ENCODE peak calls at places on chromosome 16, in four cellular contexts. M is GM23248, T is hepatocyte, X is SK-N-SH. J is an unnamed sample. For H3K9me2 and H3K9me3, the result is how much of the 10 kb centered on the place peaks cover.

GRCh38 chr16:55031481-55031880 is 100.8 kb downstream of the IRX5 start:
- DNase-seq in M (no peak), T (no peak), X (no peak), J (no peak)

GRCh38 chr16:64051826-64052225 is 1070.0 kb downstream of the CDH11 start:
- DNase-seq in M (peak), T (peak), X (no peak), J (peak)

GRCh38 chr16:53743149-53743566 is 39.2 kb downstream of the FTO start:
- DNase-seq in M (peak), T (peak), X (no peak), J (peak)

GRCh38 chr16:14306485-14307058 is 235.5 kb downstream of the MRTFB start:
- DNase-seq in M (no peak), T (no peak), X (no peak), J (no peak)

GRCh38 chr16:53745753-53746258 is 41.9 kb downstream of the FTO start:
- DNase-seq in M (peak), T (no peak), X (no peak), J (no peak)

GRCh38 chr16:12426122-12426521 is 377.6 kb downstream of the CPPED1 start:
- DNase-seq in M (peak), T (peak), X (peak), J (no peak)

GRCh38 chr16:77387075-77387474 is 47.8 kb downstream of the ADAMTS18 start:
- DNase-seq in M (no peak), T (no peak), X (no peak), J (no peak)

GRCh38 chr16:58022601-58023371 is 2.8 kb upstream of the MMP15 start:
- DNase-seq in M (peak), T (peak), X (peak), J (no peak)

GRCh38 chr16:68644715-68645493 is at the start of gene CDH3:
- DNase-seq in M (peak), T (peak), X (peak), J (peak)

GRCh38 chr16:16045311-16045710 is 95.9 kb downstream of the ABCC1 start:
- DNase-seq in M (peak), T (no peak), X (no peak), J (no peak)

GRCh38 chr16:1701216-1701878 is 4.6 kb upstream of the MAPK8IP3 start:
- DNase-seq in M (no peak), T (no peak), X (no peak), J (no peak)

GRCh38 chr16:4677390-4677789 is 16.0 kb upstream of the NUDT16L1 start:
- DNase-seq in M (no peak), T (no peak), X (no peak), J (no peak)

GRCh38 chr16:50425648-50426047 is 56.9 kb upstream of the BRD7 start:
- DNase-seq in M (no peak), T (no peak), X (peak), J (no peak)

GRCh38 chr16:715448-716249 is 731 bp downstream of the METRN start:
- DNase-seq in M (peak), T (peak), X (peak), J (peak)

GRCh38 chr16:17607624-17608023 is 136.9 kb upstream of the XYLT1 start:
- DNase-seq in M (no peak), T (no peak), X (peak), J (no peak)

GRCh38 chr16:30526137-30526822 is at the start of gene ZNF768:
- DNase-seq in M (peak), T (peak), X (peak), J (peak)

GRCh38 chr16:85888405-85889331 is 10.3 kb upstream of the IRF8 start:
- DNase-seq in M (peak), T (no peak), X (no peak), J (peak)

GRCh38 chr16:57191056-57191536 is 5.0 kb downstream of the RSPRY1 start:
- DNase-seq in M (peak), T (no peak), X (no peak), J (no peak)

GRCh38 chr16:89958068-89958467 is 9.5 kb downstream of the DEF8 start:
- DNase-seq in M (peak), T (no peak), X (peak), J (peak)

GRCh38 chr16:85752511-85753420 is 1.9 kb upstream of the C16orf74 start:
- DNase-seq in M (no peak), T (peak), X (peak), J (peak)

GRCh38 chr16:69340095-69340644 is 598 bp downstream of the NIP7 start:
- DNase-seq in M (peak), T (no peak), X (no peak), J (no peak)

GRCh38 chr16:69727916-69728270 is 1.5 kb upstream of the NQO1 start:
- DNase-seq in M (no peak), T (no peak), X (no peak), J (no peak)

GRCh38 chr16:89322381-89323119 is 105.0 kb downstream of the ZNF778 start:
- DNase-seq in M (peak), T (peak), X (peak), J (no peak)

GRCh38 chr16:90031931-90032663 is 12.8 kb upstream of the DBNDD1 start:
- DNase-seq in M (peak), T (no peak), X (peak), J (no peak)

GRCh38 chr16:14140916-14141315 is 69.8 kb downstream of the MRTFB start:
- DNase-seq in M (no peak), T (no peak), X (no peak), J (no peak)

GRCh38 chr16:29141586-29142324 is 156.9 kb downstream of the LAT start:
- DNase-seq in M (no peak), T (no peak), X (no peak), J (no peak)

GRCh38 chr16:50354082-50354481 is 14.7 kb downstream of the BRD7 start:
- DNase-seq in M (peak), T (no peak), X (no peak), J (no peak)

GRCh38 chr16:81630632-81631026 is 148.5 kb upstream of the PLCG2 start:
- DNase-seq in M (no peak), T (no peak), X (no peak), J (no peak)

GRCh38 chr16:23104032-23104955 is 45.0 kb downstream of the USP31 start:
- DNase-seq in M (no peak), T (peak), X (no peak), J (no peak)

GRCh38 chr16:57504491-57504890 is 18.2 kb upstream of the DOK4 start:
- DNase-seq in M (no peak), T (no peak), X (no peak), J (no peak)

GRCh38 chr16:9138731-9139501 is 47.5 kb downstream of the HAPSTR1 start:
- DNase-seq in M (peak), T (peak), X (peak), J (peak)

GRCh38 chr16:49859139-49859947 is 3.4 kb upstream of the ZNF423 start:
- DNase-seq in M (peak), T (peak), X (no peak), J (peak)

GRCh38 chr16:48617711-48618148 is 7.8 kb upstream of the N4BP1 start:
- DNase-seq in M (peak), T (no peak), X (no peak), J (no peak)

GRCh38 chr16:66028505-66029216 is 337.8 kb upstream of the CDH5 start:
- DNase-seq in M (peak), T (no peak), X (no peak), J (no peak)

GRCh38 chr16:85389679-85390470 is 223.2 kb upstream of the GSE1 start:
- DNase-seq in M (no peak), T (no peak), X (no peak), J (no peak)

GRCh38 chr16:11105038-11105903 is 150.7 kb downstream of the SOCS1 start:
- DNase-seq in M (peak), T (peak), X (peak), J (peak)

GRCh38 chr16:10077861-10078260 is 104.4 kb downstream of the GRIN2A start:
- DNase-seq in M (no peak), T (no peak), X (no peak), J (no peak)

DNA sequence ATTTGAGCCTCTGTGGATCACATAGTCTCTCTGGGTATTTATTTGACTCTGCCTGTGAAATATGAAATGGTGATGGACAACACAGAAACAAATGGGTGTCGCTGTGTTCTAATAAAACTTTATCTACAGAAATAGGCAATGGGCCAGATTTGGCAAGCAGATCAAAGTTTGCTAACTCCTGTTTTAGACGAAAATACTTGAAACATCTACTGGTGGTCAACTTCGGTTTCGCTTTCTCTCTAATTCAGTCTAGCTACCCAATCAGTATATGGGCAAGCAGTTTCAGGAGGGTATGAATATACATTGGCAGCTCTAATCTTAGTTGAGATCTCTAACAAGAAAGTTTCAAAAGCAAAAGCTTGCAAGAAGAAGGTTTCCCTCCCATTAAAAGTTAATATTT is 60.1 kb upstream of the DYNLRB2 start:
- DNase-seq in M (no peak), T (no peak), X (no peak), J (no peak)
- H3K27ac ChIP-seq in M (no peak), T (no peak), X (no peak), J (no peak)

DNA sequence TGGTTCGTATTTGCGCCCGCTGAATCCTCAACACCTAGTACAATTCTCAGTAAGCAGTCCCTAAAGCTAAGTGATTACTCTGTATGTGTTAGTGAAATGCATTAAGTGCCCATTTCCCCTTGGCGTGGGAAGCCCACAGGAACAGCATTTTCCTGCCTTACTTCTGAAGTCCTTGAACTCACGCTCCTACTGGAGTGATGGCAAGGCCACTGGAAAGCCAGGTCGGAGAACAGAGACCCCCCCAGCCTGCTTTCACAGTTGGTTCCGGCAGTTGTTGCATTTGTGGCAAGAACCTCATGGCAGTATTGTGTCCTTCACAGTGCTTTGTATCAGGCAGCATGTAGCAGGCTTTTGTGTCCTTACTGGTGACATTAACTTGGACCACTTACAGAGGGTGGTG is 340.7 kb downstream of the CDH13 start:
- DNase-seq in M (no peak), T (no peak), X (no peak), J (no peak)
- H3K9me2 ChIP-seq in M (under half), T (under half), X (under half), J (under half)

GRCh38 chr16:35452471-35452870 is 1993.1 kb downstream of the TP53TG3F start:
- DNase-seq in M (no peak), T (no peak), X (no peak), J (no peak)
- H3K9me3 ChIP-seq in M (under half), T (under half), X (under half), J (under half)

GRCh38 chr16:2829501-2830354 is at the start of gene ZG16B:
- DNase-seq in M (no peak), T (no peak), X (peak), J (no peak)
- H3K27ac ChIP-seq in M (no peak), T (peak), X (no peak), J (no peak)

GRCh38 chr16:87404764-87405625 is 12.9 kb downstream of the MAP1LC3B start:
- DNase-seq in M (peak), T (no peak), X (no peak), J (no peak)
- H3K9me2 ChIP-seq in M (under half), T (under half), X (under half), J (under half)

DNA sequence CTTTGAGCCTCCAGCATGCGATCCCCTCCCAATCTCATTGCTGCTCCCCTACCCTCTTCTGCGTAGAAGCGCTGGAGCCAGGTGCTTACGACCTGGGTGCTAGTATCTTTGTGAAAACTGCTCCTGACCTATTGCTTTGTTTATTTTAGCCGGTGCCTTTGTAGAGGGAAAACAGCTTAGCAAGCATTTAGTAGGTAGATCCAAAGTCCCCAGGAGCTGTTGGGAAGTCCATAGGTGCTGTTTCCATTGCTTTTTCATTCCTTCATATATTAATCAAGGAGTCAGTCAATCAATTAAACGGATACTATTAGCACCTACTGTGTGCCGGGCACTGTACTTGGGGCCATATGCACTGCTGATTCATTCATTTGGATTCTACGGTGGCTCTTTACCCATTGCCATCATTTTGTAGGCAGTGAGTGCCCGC is 497.6 kb downstream of the WWOX start:
- DNase-seq in M (no peak), T (peak), X (no peak), J (no peak)
- H3K9me3 ChIP-seq in M (under half), T (under half), X (under half), J (under half)

GRCh38 chr16:20878682-20879147 is 21.4 kb downstream of the DCUN1D3 start:
- DNase-seq in M (no peak), T (peak), X (no peak), J (no peak)
- H3K27ac ChIP-seq in M (peak), T (peak), X (peak), J (no peak)

DNA sequence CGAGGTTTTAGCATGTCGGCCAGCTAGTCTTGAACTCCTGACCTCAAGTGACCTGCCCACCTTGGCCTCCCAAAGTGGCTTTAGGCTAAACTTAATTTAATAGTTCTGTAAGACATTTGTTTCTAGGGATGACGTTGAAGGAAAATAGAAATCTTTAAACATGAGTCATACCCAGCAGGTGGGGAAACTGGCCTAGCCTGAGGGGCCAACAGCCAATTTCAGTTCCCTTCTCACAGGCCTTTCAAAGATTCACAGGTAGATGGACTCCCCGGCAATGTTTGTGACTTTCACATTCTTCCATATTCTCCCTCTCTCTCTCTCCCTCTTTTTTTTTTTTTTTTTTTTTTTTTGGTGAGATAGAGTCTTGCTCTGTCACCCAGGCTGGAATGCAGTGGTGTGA is 18.1 kb upstream of the ITPRIPL2 start:
- DNase-seq in M (no peak), T (no peak), X (no peak), J (peak)
- H3K9me2 ChIP-seq in M (under half), T (under half), X (under half), J (under half)

DNA sequence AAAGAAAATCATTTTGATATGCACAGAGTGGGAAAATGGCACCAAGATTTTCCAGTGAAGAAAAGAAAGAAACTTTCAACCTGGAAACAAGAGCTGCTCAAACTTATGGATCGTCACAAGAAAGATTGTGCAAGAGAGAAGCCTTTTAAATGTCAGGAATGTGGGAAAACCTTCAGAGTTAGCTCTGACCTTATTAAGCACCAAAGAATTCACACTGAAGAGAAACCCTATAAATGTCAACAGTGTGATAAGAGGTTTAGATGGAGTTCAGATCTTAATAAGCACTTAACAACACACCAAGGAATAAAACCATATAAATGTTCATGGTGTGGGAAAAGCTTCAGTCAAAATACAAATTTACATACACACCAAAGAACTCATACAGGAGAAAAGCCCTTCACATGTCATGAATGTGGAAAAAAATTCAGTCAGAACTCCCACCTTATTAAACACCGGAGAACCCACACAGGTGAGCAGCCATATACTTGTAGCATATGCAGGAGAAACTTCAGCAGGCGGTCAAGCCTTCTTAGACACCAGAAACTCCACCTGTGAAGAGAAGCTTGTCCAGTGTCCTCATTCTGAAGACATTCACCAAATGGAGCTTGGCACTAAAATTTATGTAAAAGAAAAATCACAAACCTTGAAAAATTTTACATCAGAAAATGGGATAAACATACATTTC is 12.2 kb downstream of the ZNF75A start:
- DNase-seq in M (peak), T (no peak), X (no peak), J (no peak)
- H3K9me3 ChIP-seq in M (under half), T (half or more), X (under half), J (under half)